ENCODE peak calls at places on chromosomes 7 and 10, in four cellular contexts. Y is choroid plexus epithelial cell, H is PC-3, R is Panc1. M is an unnamed sample.

GRCh38 chr7:151601521-151602305 is 82.0 kb upstream of the RHEB start:
- DNase-seq in R (no peak), H (no peak), Y (peak; percentile 55), M (peak; percentile 86)

GRCh38 chr7:116953727-116954442 is 584 bp downstream of the ST7 start:
- DNase-seq in R (peak; percentile 36), Y (peak; percentile 88), H (peak; percentile 77), M (peak; percentile 79)

GRCh38 chr10:117175901-117176534 is 21.3 kb upstream of the KCNK18 start:
- DNase-seq in Y (peak; percentile 86), R (peak; percentile 55), H (peak; percentile 76), M (peak; percentile 82)

GRCh38 chr10:74233281-74233680 is 82.3 kb downstream of the ADK start:
- DNase-seq in Y (no peak), H (no peak), R (no peak), M (no peak)

GRCh38 chr7:43454936-43455518 is 127.9 kb upstream of the STK17A start:
- DNase-seq in H (peak; percentile 66), Y (peak; percentile 70), R (no peak), M (peak; percentile 71)

GRCh38 chr7:152313879-152314604 is 121.8 kb downstream of the KMT2C start:
- DNase-seq in H (peak; percentile 79), R (peak; percentile 27), Y (peak; percentile 97), M (peak; percentile 96)

GRCh38 chr7:29490094-29490607 is 73.5 kb upstream of the PRR15 start:
- DNase-seq in Y (no peak), H (no peak), R (no peak), M (no peak)

GRCh38 chr7:17183630-17184328 is 114.7 kb upstream of the AHR start:
- DNase-seq in H (no peak), Y (peak; percentile 8), R (no peak), M (no peak)

GRCh38 chr10:69104994-69105790 is 17.3 kb downstream of the SRGN start:
- DNase-seq in H (no peak), Y (no peak), R (no peak), M (no peak)

GRCh38 chr10:3635248-3635647 is 149.8 kb downstream of the KLF6 start:
- DNase-seq in R (no peak), Y (no peak), H (no peak), M (no peak)

GRCh38 chr7:36820527-36821170 is 96.4 kb upstream of the AOAH start:
- DNase-seq in H (no peak), Y (peak; percentile 52), R (no peak), M (peak; percentile 77)

GRCh38 chr7:119086026-119086425 is 861.5 kb downstream of the ANKRD7 start:
- DNase-seq in Y (no peak), R (no peak), H (no peak), M (no peak)

GRCh38 chr10:44399478-44400451 is 14.9 kb upstream of the CXCL12 start:
- DNase-seq in R (no peak), H (no peak), Y (no peak), M (no peak)

GRCh38 chr7:141071855-141072547 is 1.9 kb upstream of the TMEM178B start:
- DNase-seq in R (no peak), H (no peak), Y (no peak), M (no peak)

GRCh38 chr10:33295851-33296250 is 38.6 kb downstream of the NRP1 start:
- DNase-seq in R (no peak), H (no peak), Y (no peak), M (no peak)

GRCh38 chr7:87370660-87371180 is 25.3 kb downstream of the CROT start:
- DNase-seq in Y (peak; percentile 72), H (peak; percentile 36), R (no peak), M (peak; percentile 28)

GRCh38 chr7:137932881-137933269 is 69.0 kb downstream of the CREB3L2 start:
- DNase-seq in Y (peak; percentile 61), R (no peak), H (peak; percentile 40), M (peak; percentile 54)

GRCh38 chr7:26567263-26567662 is 275.6 kb downstream of the SNX10 start:
- DNase-seq in R (no peak), H (peak; percentile 14), Y (no peak), M (no peak)

GRCh38 chr7:26560857-26561256 is 269.2 kb downstream of the SNX10 start:
- DNase-seq in Y (no peak), R (no peak), H (peak; percentile 71), M (no peak)

GRCh38 chr7:26562841-26563240 is 271.2 kb downstream of the SNX10 start:
- DNase-seq in R (no peak), Y (no peak), H (no peak), M (no peak)
- TF ChIP-seq CTCF in R (peak; percentile 31), Y (no peak), H (peak; percentile 44), M (peak; percentile 7)

DNA sequence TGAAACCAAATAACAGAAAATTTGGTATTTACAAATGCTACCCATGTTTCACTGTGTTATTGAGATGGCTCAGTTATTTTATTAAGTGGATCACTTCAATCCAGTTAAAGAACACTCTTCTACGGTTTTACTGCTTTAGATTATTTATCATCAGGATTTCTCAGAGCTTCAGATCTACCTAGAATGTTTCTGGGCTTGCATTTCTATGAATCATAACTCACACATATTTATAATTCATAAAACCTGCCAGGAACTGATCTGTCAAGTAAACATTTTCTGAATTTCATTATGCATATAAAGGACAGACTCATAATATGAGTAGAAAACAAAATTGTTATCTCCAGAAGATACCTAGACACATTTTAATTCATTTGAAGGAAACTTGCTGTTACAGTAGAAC is 1172.3 kb upstream of the LRRTM3 start:
- DNase-seq in H (peak; percentile 88), Y (no peak), R (no peak), M (no peak)
- TF ChIP-seq CTCF in H (no peak), Y (no peak), R (no peak), M (no peak)

DNA sequence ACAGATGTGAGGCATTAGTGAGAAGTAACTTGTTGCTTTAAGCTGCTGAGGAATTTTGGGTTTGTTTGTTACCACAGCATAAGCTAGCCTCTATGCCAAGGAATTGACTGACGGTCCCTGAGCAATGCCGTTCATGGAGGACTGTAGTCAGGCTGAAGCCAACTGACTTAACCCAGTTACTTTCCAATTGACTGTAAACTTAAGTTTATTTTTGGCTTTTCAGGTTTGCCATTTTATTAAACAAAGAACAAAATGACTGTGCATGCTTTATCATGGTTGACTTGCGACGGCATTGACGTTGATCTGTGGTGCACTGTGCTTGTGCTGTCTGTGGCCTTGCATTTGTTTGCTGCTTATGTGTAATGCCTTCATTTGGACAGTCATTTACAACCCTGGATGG is 53.5 kb downstream of the DNAJB9 start:
- DNase-seq in R (no peak), H (no peak), Y (no peak), M (no peak)
- TF ChIP-seq CTCF in R (no peak), H (no peak), Y (no peak), M (no peak)

GRCh38 chr7:70972693-70973092 is 159.3 kb upstream of the GALNT17 start:
- DNase-seq in R (no peak), H (no peak), Y (no peak), M (no peak)

DNA sequence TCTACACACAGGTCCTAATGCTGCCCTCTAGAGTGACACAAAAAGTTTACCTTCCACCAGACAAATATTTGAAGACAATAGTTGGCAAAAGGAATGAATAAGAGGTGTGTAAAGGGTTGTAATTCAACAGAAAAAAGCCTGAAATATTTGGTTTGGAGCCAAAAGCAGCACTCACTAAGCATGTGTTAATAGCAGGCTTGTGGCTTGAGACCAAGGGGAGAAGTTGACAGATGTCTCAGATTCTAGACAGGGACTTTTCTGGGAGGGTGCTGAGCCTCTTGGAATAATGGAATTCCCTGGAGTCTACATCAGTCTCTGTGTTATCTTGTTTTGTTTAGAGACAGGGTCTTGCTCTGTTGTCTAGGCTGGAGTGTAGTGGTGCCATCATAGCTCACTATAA is 156.1 kb upstream of the GALNT17 start:
- DNase-seq in R (no peak), Y (no peak), H (no peak), M (no peak)
- TF ChIP-seq CTCF in R (no peak), Y (no peak), H (no peak), M (no peak)